ENCODE peak calls at places on chromosomes 5 and 9, in eight cellular contexts. H is PC-3, U is heart right ventricle, C is right lobe of liver, X is neural progenitor cell, Y is Peyer's patch, N is IMR-90, P is mesendoderm. D is an unnamed sample. For H3K27me3 and H3K4me1, the result is how much of the 10 kb centered on the place peaks cover.

GRCh38 chr5:168513861-168514428 is 15.2 kb upstream of the FBLL1 start:
- DNase-seq in H (no peak), U (no peak), C (no peak), X (no peak), Y (no peak), N (no peak), P (no peak), D (no peak)

GRCh38 chr5:10330511-10331105 is 22.9 kb upstream of the MARCHF6 start:
- DNase-seq in H (no peak), U (no peak), C (no peak), X (no peak), Y (no peak), N (no peak), P (no peak), D (no peak)

GRCh38 chr5:141945511-141946024 is 12.4 kb downstream of the PCDH12 start:
- DNase-seq in H (no peak), U (peak), C (no peak), X (peak), Y (no peak), N (no peak), P (peak), D (no peak)

GRCh38 chr9:18982246-18982589 is 50.8 kb downstream of the SAXO1 start:
- DNase-seq in H (peak), U (no peak), C (no peak), X (no peak), Y (no peak), N (no peak), P (no peak), D (no peak)

GRCh38 chr5:145887976-145888574 is 15.3 kb upstream of the GRXCR2 start:
- DNase-seq in H (peak), U (peak), C (peak), X (peak), Y (peak), N (peak), P (peak), D (peak)

GRCh38 chr9:105069285-105070065 is 141.5 kb upstream of the ABCA1 start:
- DNase-seq in H (peak), U (no peak), C (no peak), X (no peak), Y (no peak), N (no peak), P (peak), D (no peak)

GRCh38 chr9:13324988-13325387 is 45.5 kb upstream of the MPDZ start:
- DNase-seq in H (no peak), U (no peak), C (no peak), X (no peak), Y (no peak), N (no peak), P (no peak), D (no peak)

GRCh38 chr5:151104795-151105194 is 24.0 kb upstream of the TNIP1 start:
- DNase-seq in H (no peak), U (no peak), C (peak), X (no peak), Y (peak), N (peak), P (no peak), D (no peak)

GRCh38 chr9:136373300-136374182 is at the start of gene CARD9:
- DNase-seq in H (no peak), U (no peak), C (no peak), X (no peak), Y (peak), N (no peak), P (no peak), D (no peak)

GRCh38 chr9:136370687-136371530 is 2.6 kb downstream of the CARD9 start:
- DNase-seq in H (no peak), U (no peak), C (no peak), X (no peak), Y (no peak), N (peak), P (no peak), D (no peak)

GRCh38 chr9:136372561-136373299 is 739 bp downstream of the CARD9 start:
- DNase-seq in H (peak), U (no peak), C (no peak), X (peak), Y (peak), N (peak), P (peak), D (peak)

GRCh38 chr9:136370037-136370436 is 3.4 kb downstream of the CARD9 start:
- DNase-seq in H (no peak), U (no peak), C (no peak), X (no peak), Y (no peak), N (no peak), P (no peak), D (no peak)

GRCh38 chr9:136372006-136372405 is 1.5 kb downstream of the CARD9 start:
- DNase-seq in H (no peak), U (no peak), C (no peak), X (no peak), Y (no peak), N (no peak), P (no peak), D (no peak)
- H3K27me3 ChIP-seq in H (under half), U (under half), C (under half), X (under half), Y (under half), N (under half), P (under half), D (under half)

DNA sequence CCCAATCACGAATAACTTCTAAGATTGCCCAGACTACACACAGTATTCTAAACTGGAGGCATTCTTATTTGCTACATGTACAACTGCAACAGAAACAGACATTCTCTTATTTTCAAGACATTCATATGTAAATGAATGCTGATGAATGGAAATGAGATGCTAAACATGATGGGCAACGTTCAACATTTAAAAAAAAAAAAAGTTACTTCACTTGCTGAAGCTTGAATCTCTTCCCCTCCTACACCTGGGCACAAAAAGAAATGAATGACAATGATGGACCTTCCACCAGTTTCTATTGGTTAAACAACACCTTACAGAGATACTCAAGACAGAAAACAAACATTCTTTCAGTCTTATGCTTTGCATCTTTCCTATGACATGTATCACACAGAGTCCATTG is 160.5 kb downstream of the BNC2 start:
- DNase-seq in H (no peak), U (no peak), C (no peak), X (no peak), Y (no peak), N (no peak), P (no peak), D (no peak)
- H3K4me3 ChIP-seq in H (no peak), U (no peak), C (no peak), X (no peak), Y (no peak), N (no peak), P (no peak), D (no peak)

DNA sequence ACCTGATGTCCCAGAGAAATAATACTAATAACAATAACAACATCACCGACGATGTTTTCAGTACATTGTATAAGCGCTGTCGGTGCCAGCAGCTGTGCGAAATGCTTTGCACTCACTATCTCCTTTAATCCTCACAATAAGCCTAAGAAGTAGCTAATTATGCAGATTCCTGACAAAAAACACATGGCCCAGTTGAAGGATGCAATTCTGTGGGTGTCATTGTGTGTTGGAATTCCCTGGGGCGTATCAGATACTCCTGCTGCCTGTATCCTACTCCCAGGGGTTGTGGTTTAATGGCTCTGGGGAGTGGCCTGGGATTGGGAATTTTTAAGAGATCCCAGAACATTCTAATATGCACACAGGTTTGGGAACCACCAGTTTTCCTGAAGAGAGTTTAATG is 154.0 kb downstream of the RGS3 start:
- DNase-seq in H (no peak), U (no peak), C (no peak), X (peak), Y (no peak), N (no peak), P (peak), D (no peak)
- H3K4me1 ChIP-seq in H (under half), U (half or more), C (under half), X (under half), Y (under half), N (under half), P (under half), D (under half)

DNA sequence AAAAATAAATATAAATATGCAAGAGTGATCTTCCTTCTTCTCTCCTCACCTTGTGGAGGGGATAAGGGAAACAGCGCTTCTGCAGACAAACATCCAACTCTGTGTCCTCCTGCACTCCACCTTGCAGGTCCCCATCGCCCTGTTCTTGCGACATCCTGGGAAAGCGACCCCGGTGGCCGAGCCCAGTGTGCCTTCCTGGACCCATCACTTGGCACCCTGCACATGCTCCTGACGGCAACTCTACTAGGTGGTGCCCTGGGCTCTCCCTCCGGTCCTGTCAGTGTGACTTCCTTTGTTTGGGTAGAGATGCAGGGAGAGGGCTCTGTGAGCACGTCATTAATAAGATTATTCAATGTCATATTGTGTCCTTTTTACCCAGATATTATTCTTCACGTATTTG is 266.0 kb upstream of the ADAMTS16 start:
- DNase-seq in H (no peak), U (no peak), C (no peak), X (no peak), Y (no peak), N (no peak), P (no peak), D (no peak)
- H3K27me3 ChIP-seq in H (half or more), U (under half), C (under half), X (under half), Y (under half), N (under half), P (under half), D (under half)

DNA sequence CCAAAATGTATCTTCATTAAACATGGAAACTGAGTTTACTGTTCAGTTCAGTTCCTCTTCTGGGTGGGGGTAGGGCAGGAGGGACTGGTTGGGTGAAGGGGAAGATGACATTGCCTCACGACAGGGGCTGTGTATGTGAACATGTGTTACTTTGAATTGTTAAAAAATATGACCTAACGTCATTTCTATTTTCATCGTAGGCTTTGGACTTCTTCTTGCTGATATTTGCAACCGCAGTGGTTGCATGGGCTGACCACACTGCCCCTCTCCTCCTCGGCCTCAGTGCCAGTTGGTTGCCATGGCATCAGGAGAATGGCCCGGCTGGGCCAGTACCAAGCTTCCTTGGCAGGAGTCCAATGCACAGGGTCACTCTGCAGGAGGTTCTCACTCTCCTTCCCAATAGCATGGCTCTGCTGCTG is 41.5 kb downstream of the HACD4 start:
- DNase-seq in H (no peak), U (peak), C (peak), X (no peak), Y (no peak), N (no peak), P (no peak), D (no peak)
- H3K4me3 ChIP-seq in H (no peak), U (no peak), C (no peak), X (no peak), Y (no peak), N (no peak), P (no peak), D (no peak)

GRCh38 chr5:132424167-132424935 is 54.8 kb downstream of the SLC22A5 start:
- DNase-seq in H (no peak), U (no peak), C (no peak), X (no peak), Y (no peak), N (no peak), P (no peak), D (no peak)
- H3K4me1 ChIP-seq in H (half or more), U (half or more), C (under half), X (under half), Y (under half), N (half or more), P (under half), D (half or more)

DNA sequence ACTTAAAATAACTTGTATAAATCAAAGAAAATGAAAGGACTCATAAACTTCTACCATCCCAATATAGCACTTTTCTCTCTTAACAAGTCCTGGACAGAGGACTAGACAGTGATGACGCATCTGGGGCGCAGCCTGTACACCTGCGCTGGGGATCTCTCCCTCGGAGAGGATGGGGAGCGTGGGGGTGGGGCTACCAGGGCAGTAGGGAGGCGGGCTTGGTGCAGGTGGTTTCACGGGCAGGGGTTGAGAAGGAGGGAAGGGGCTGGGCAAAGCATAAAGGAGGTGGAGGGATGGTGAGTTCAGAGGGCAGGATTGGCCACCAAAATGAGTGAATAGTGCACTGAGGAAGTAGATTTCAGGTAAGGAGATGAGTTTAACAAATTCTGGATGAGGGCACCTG is 41.1 kb downstream of the STC2 start:
- DNase-seq in H (no peak), U (no peak), C (no peak), X (no peak), Y (no peak), N (no peak), P (no peak), D (no peak)
- H3K27me3 ChIP-seq in H (under half), U (under half), C (under half), X (under half), Y (under half), N (under half), P (under half), D (under half)

DNA sequence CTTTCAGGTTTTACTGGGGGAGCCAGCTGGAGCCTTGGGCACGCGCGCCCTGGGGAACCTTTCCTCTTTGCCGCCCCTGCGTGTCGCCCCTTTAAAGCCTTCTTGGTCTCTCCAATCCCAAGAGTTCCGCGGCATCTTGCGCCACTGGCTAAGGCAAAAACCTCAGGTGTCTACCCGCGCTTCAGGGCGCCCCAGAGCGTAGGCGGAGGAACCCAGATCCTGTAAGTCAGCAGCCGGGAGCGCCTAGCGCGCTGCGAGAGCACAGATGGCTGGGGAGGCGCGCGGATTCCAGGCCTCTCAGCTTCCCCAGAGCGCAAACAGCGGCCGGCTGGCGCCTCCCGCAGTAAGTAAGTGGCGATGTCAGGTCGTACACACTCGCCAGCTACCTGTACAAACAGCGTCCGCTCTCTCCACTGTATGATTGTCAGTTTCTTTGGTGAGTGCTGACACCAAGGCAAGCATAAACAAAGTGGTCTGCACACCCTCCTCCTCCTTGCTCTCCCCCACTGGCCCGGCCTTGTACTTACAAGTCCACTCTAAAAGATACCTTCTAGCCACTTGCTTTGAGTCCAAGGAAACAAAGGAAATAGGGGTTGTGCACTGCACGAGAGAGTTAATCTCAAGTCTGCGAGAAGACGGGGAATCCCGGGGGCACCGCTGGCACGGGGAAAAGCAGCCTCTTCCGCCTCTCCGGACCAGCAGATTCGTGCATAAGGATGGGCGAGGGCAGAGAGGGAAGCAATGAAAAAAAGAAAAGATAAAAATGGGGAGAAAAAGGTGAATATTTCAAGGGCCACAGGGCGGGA is 2.9 kb downstream of the HTR1A start:
- DNase-seq in H (peak), U (no peak), C (no peak), X (peak), Y (no peak), N (no peak), P (peak), D (peak)
- H3K4me3 ChIP-seq in H (no peak), U (no peak), C (no peak), X (peak), Y (no peak), N (no peak), P (no peak), D (peak)

D was measured in pancreas.